ENCODE peak calls at places on chromosome 3, in ten cellular contexts. One of them, this sample, is unnamed.

GRCh38 chr3:71416868-71417267 is 166.7 kb downstream of the FOXP1 start:
- DNase-seq in immature natural killer cell: no peak
- DNase-seq in globus pallidus: no peak
- DNase-seq in cardiac muscle cell: peak; percentile 42
- DNase-seq in RPMI7951: no peak
- DNase-seq in K562: peak; percentile 39
- DNase-seq in stimulated activated CD8-positive, alpha-beta memory T cell treated with anti-CD3 and anti-CD28 coated beads, Interleukin-4, amount 100 ng/mL, for 4 hours: no peak
- DNase-seq in body of pancreas: no peak
- DNase-seq in upper lobe of right lung: no peak
- DNase-seq in HFFc6: no peak
- DNase-seq in this sample: no peak

GRCh38 chr3:117744935-117745334 is 1035.4 kb downstream of the TUSC7 start:
- DNase-seq in RPMI7951: no peak
- DNase-seq in upper lobe of right lung: no peak
- DNase-seq in HFFc6: no peak
- DNase-seq in body of pancreas: no peak
- DNase-seq in immature natural killer cell: no peak
- DNase-seq in cardiac muscle cell: no peak
- DNase-seq in globus pallidus: no peak
- DNase-seq in stimulated activated CD8-positive, alpha-beta memory T cell treated with anti-CD3 and anti-CD28 coated beads, Interleukin-4, amount 100 ng/mL, for 4 hours: no peak
- DNase-seq in K562: no peak
- DNase-seq in this sample: no peak

GRCh38 chr3:94162700-94163099 is 99.8 kb downstream of the NSUN3 start:
- DNase-seq in cardiac muscle cell: no peak
- DNase-seq in HFFc6: peak; percentile 43
- DNase-seq in globus pallidus: no peak
- DNase-seq in upper lobe of right lung: no peak
- DNase-seq in RPMI7951: peak; percentile 50
- DNase-seq in body of pancreas: no peak
- DNase-seq in immature natural killer cell: no peak
- DNase-seq in stimulated activated CD8-positive, alpha-beta memory T cell treated with anti-CD3 and anti-CD28 coated beads, Interleukin-4, amount 100 ng/mL, for 4 hours: no peak
- DNase-seq in K562: peak; percentile 7
- DNase-seq in this sample: no peak

GRCh38 chr3:69426905-69427304 is 41.0 kb upstream of the FRMD4B start:
- DNase-seq in body of pancreas: no peak
- DNase-seq in HFFc6: no peak
- DNase-seq in cardiac muscle cell: no peak
- DNase-seq in immature natural killer cell: no peak
- DNase-seq in stimulated activated CD8-positive, alpha-beta memory T cell treated with anti-CD3 and anti-CD28 coated beads, Interleukin-4, amount 100 ng/mL, for 4 hours: no peak
- DNase-seq in globus pallidus: no peak
- DNase-seq in upper lobe of right lung: no peak
- DNase-seq in K562: no peak
- DNase-seq in RPMI7951: no peak
- DNase-seq in this sample: no peak

GRCh38 chr3:16069149-16069922 is 105.1 kb upstream of the GALNT15 start:
- DNase-seq in globus pallidus: no peak
- DNase-seq in cardiac muscle cell: no peak
- DNase-seq in RPMI7951: peak; percentile 86
- DNase-seq in K562: no peak
- DNase-seq in upper lobe of right lung: no peak
- DNase-seq in HFFc6: peak; percentile 82
- DNase-seq in stimulated activated CD8-positive, alpha-beta memory T cell treated with anti-CD3 and anti-CD28 coated beads, Interleukin-4, amount 100 ng/mL, for 4 hours: no peak
- DNase-seq in body of pancreas: no peak
- DNase-seq in immature natural killer cell: no peak
- DNase-seq in this sample: no peak

GRCh38 chr3:114644372-114644771 is 350.5 kb downstream of the TIGIT start:
- DNase-seq in RPMI7951: no peak
- DNase-seq in HFFc6: no peak
- DNase-seq in body of pancreas: no peak
- DNase-seq in cardiac muscle cell: no peak
- DNase-seq in stimulated activated CD8-positive, alpha-beta memory T cell treated with anti-CD3 and anti-CD28 coated beads, Interleukin-4, amount 100 ng/mL, for 4 hours: no peak
- DNase-seq in globus pallidus: no peak
- DNase-seq in K562: no peak
- DNase-seq in immature natural killer cell: no peak
- DNase-seq in upper lobe of right lung: no peak
- DNase-seq in this sample: no peak

GRCh38 chr3:99013077-99013476 is 111.6 kb upstream of the DCBLD2 start:
- DNase-seq in immature natural killer cell: no peak
- DNase-seq in body of pancreas: no peak
- DNase-seq in K562: no peak
- DNase-seq in HFFc6: no peak
- DNase-seq in cardiac muscle cell: no peak
- DNase-seq in globus pallidus: no peak
- DNase-seq in RPMI7951: peak; percentile 15
- DNase-seq in upper lobe of right lung: no peak
- DNase-seq in stimulated activated CD8-positive, alpha-beta memory T cell treated with anti-CD3 and anti-CD28 coated beads, Interleukin-4, amount 100 ng/mL, for 4 hours: no peak
- DNase-seq in this sample: no peak

GRCh38 chr3:42163622-42164244 is 72.6 kb downstream of the TRAK1 start:
- DNase-seq in RPMI7951: no peak
- DNase-seq in body of pancreas: no peak
- DNase-seq in globus pallidus: no peak
- DNase-seq in cardiac muscle cell: no peak
- DNase-seq in upper lobe of right lung: no peak
- DNase-seq in K562: no peak
- DNase-seq in immature natural killer cell: no peak
- DNase-seq in stimulated activated CD8-positive, alpha-beta memory T cell treated with anti-CD3 and anti-CD28 coated beads, Interleukin-4, amount 100 ng/mL, for 4 hours: no peak
- DNase-seq in HFFc6: no peak
- DNase-seq in this sample: peak; percentile 13

GRCh38 chr3:125435231-125435630 is 60.1 kb upstream of the ZNF148 start:
- DNase-seq in HFFc6: no peak
- DNase-seq in body of pancreas: no peak
- DNase-seq in immature natural killer cell: no peak
- DNase-seq in cardiac muscle cell: no peak
- DNase-seq in K562: no peak
- DNase-seq in upper lobe of right lung: no peak
- DNase-seq in globus pallidus: no peak
- DNase-seq in RPMI7951: no peak
- DNase-seq in stimulated activated CD8-positive, alpha-beta memory T cell treated with anti-CD3 and anti-CD28 coated beads, Interleukin-4, amount 100 ng/mL, for 4 hours: no peak
- DNase-seq in this sample: no peak

GRCh38 chr3:166367947-166368533 is 530.8 kb upstream of the BCHE start:
- DNase-seq in HFFc6: no peak
- DNase-seq in cardiac muscle cell: no peak
- DNase-seq in globus pallidus: no peak
- DNase-seq in RPMI7951: peak; percentile 19
- DNase-seq in immature natural killer cell: no peak
- DNase-seq in body of pancreas: no peak
- DNase-seq in stimulated activated CD8-positive, alpha-beta memory T cell treated with anti-CD3 and anti-CD28 coated beads, Interleukin-4, amount 100 ng/mL, for 4 hours: no peak
- DNase-seq in upper lobe of right lung: no peak
- DNase-seq in K562: no peak
- DNase-seq in this sample: no peak

This sample was measured in WERI-Rb-1.